ENCODE peak calls at places on chromosomes 3 and 15, in five cellular contexts. O, C, N, Z and T are unnamed samples.

GRCh38 chr15:68055224-68055705 is 1.1 kb downstream of the PIAS1 start:
- DNase-seq in C (peak), N (peak), O (no peak), Z (peak), T (peak)

GRCh38 chr3:140163159-140163763 is 228.3 kb downstream of the CLSTN2 start:
- DNase-seq in O (no peak), C (no peak), Z (no peak), N (no peak), T (no peak)

GRCh38 chr3:16884084-16884747 is 539 bp upstream of the PLCL2 start:
- DNase-seq in O (peak), C (peak), N (no peak), Z (peak), T (peak)

GRCh38 chr3:19702416-19703078 is 231.5 kb downstream of the EFHB start:
- DNase-seq in O (no peak), C (no peak), N (no peak), Z (peak), T (no peak)

GRCh38 chr15:34297059-34297458 is 40.5 kb downstream of the SLC12A6 start:
- DNase-seq in Z (no peak), N (peak), C (no peak), O (no peak), T (no peak)

GRCh38 chr3:131083190-131083863 is 56.6 kb downstream of the NEK11 start:
- DNase-seq in Z (peak), N (no peak), C (peak), O (peak), T (no peak)

GRCh38 chr3:136343873-136344281 is 93.7 kb downstream of the PCCB start:
- DNase-seq in Z (peak), O (peak), C (peak), N (peak), T (peak)

GRCh38 chr3:106086636-106087035 is 217.8 kb upstream of the CBLB start:
- DNase-seq in Z (no peak), O (no peak), C (no peak), N (peak), T (no peak)

GRCh38 chr3:98971183-98971681 is 69.7 kb upstream of the DCBLD2 start:
- DNase-seq in C (no peak), Z (peak), O (no peak), N (peak), T (peak)

GRCh38 chr3:8793242-8793641 is 23.8 kb upstream of the OXTR start:
- DNase-seq in C (no peak), N (peak), Z (peak), O (no peak), T (peak)